ENCODE peak calls at places on chromosomes 2 and 18, in six cellular contexts. E, Y, A, L, F and M are unnamed samples.

GRCh38 chr2:237662671-237663093 is 35.3 kb downstream of the LRRFIP1 start:
- DNase-seq in E (peak), Y (peak), A (peak), L (peak), F (peak), M (peak)

GRCh38 chr2:145258903-145259579 is 739.1 kb upstream of the ZEB2 start:
- DNase-seq in E (no peak), Y (no peak), A (peak), L (no peak), F (peak), M (no peak)

GRCh38 chr2:226410212-226410611 is 389.4 kb downstream of the IRS1 start:
- DNase-seq in E (no peak), Y (no peak), A (no peak), L (no peak), F (peak), M (no peak)

GRCh38 chr2:230885467-230886130 is 20.9 kb downstream of the ITM2C start:
- DNase-seq in E (peak), Y (peak), A (peak), L (peak), F (peak), M (peak)

GRCh38 chr2:215332876-215333600 is 21.2 kb downstream of the ATIC start:
- DNase-seq in E (no peak), Y (no peak), A (no peak), L (no peak), F (no peak), M (no peak)

GRCh38 chr2:73851274-73851673 is 22.5 kb downstream of the STAMBP start:
- DNase-seq in E (no peak), Y (no peak), A (no peak), L (no peak), F (no peak), M (peak)

GRCh38 chr2:159053186-159054031 is 85.0 kb downstream of the TANC1 start:
- DNase-seq in E (no peak), Y (no peak), A (peak), L (no peak), F (peak), M (no peak)

GRCh38 chr2:224319756-224320155 is 82.2 kb downstream of the FAM124B start:
- DNase-seq in E (no peak), Y (no peak), A (no peak), L (no peak), F (no peak), M (no peak)

GRCh38 chr2:60958361-60958760 is 59.2 kb upstream of the PEX13 start:
- DNase-seq in E (no peak), Y (no peak), A (no peak), L (no peak), F (peak), M (no peak)

GRCh38 chr2:112150851-112151250 is 12.7 kb downstream of the FBLN7 start:
- DNase-seq in E (no peak), Y (no peak), A (no peak), L (peak), F (no peak), M (no peak)
- H2BK15ac ChIP-seq in E (no peak), Y (no peak), A (no peak), L (no peak), F (no peak), M (no peak)

GRCh38 chr2:51329512-51329911 is 297.6 kb upstream of the NRXN1 start:
- DNase-seq in E (no peak), Y (no peak), A (peak), L (no peak), F (peak), M (no peak)

GRCh38 chr2:51322612-51323011 is 290.7 kb upstream of the NRXN1 start:
- DNase-seq in E (no peak), Y (no peak), A (no peak), L (no peak), F (no peak), M (no peak)

GRCh38 chr2:51324028-51324427 is 292.1 kb upstream of the NRXN1 start:
- DNase-seq in E (no peak), Y (no peak), A (no peak), L (no peak), F (no peak), M (no peak)
- H2BK15ac ChIP-seq in E (no peak), Y (no peak), A (no peak), L (no peak), F (no peak), M (no peak)

GRCh38 chr2:138296365-138296764 is 205.2 kb upstream of the SPOPL start:
- DNase-seq in E (no peak), Y (no peak), A (no peak), L (no peak), F (no peak), M (no peak)

GRCh38 chr2:138293549-138293948 is 208.0 kb upstream of the SPOPL start:
- DNase-seq in E (no peak), Y (no peak), A (no peak), L (no peak), F (no peak), M (no peak)

GRCh38 chr2:138298120-138298814 is 203.3 kb upstream of the SPOPL start:
- DNase-seq in E (no peak), Y (no peak), A (no peak), L (no peak), F (no peak), M (no peak)

GRCh38 chr2:138294451-138294850 is 207.1 kb upstream of the SPOPL start:
- DNase-seq in E (no peak), Y (no peak), A (no peak), L (no peak), F (no peak), M (no peak)

GRCh38 chr2:138298900-138299299 is 202.7 kb upstream of the SPOPL start:
- DNase-seq in E (no peak), Y (no peak), A (no peak), L (no peak), F (no peak), M (no peak)
- H2BK15ac ChIP-seq in E (no peak), Y (no peak), A (no peak), L (no peak), F (no peak), M (no peak)

GRCh38 chr18:62498616-62499262 is 24.1 kb upstream of the ZCCHC2 start:
- DNase-seq in E (no peak), Y (no peak), A (no peak), L (no peak), F (no peak), M (no peak)
- H2BK15ac ChIP-seq in E (no peak), Y (peak), A (no peak), L (no peak), F (no peak), M (no peak)

DNA sequence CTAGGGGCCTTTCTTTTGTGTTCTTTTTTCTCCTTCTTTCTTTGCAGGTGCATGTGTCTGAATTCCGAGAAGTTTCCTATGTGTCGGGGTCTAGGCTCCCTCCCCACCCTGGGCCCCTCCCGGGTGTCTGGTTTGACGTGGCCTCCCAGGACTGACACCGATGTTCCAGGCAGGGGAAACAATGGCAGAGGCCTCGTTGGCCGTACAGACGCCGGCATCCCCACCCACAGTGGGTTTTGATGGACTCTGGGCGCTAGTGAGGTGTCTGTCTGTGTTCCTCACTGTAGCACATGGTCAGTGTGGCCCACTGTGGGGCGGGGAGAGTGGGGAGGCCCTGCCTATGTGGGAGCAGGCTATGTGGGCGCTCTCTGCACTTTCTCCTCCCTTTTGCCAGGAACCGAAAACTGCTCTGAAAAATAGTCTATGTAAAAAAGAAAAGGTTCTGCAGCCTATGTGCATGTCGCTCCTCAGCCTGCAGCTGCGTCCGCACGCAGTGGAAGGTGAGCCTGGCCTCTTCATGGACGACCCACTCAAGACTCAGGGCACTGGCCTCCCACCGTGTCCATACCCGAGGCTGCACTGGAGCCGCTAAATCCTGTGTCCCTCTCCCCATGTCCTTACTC is 90.9 kb upstream of the ASB18 start:
- DNase-seq in E (peak), Y (no peak), A (no peak), L (no peak), F (no peak), M (no peak)
- H2BK15ac ChIP-seq in E (no peak), Y (no peak), A (no peak), L (no peak), F (no peak), M (no peak)

GRCh38 chr2:173106959-173107628 is 31.4 kb downstream of the MAP3K20 start:
- DNase-seq in E (no peak), Y (no peak), A (no peak), L (no peak), F (no peak), M (no peak)
- H2BK15ac ChIP-seq in E (no peak), Y (no peak), A (no peak), L (no peak), F (peak), M (no peak)